ENCODE peak calls at places on chromosomes 13 and 19, in four cellular contexts. A is A549, W is transverse colon, B is left ventricle myocardium inferior. V is an unnamed sample.

GRCh38 chr19:11905928-11906327 is 18.3 kb downstream of the ZNF69 start:
- DNase-seq in B (no peak), W (no peak), A (no peak), V (no peak)

GRCh38 chr13:91145806-91146205 is 201.7 kb upstream of the MIR17HG start:
- DNase-seq in A (no peak), W (no peak), B (no peak), V (no peak)

GRCh38 chr13:54241719-54242118 is 1213.1 kb downstream of the OLFM4 start:
- DNase-seq in B (no peak), A (no peak), W (no peak), V (peak)

GRCh38 chr13:45219123-45219891 is 18.5 kb upstream of the KCTD4 start:
- DNase-seq in B (no peak), A (no peak), W (no peak), V (no peak)

GRCh38 chr13:27194895-27195764 is 23.5 kb upstream of the USP12 start:
- DNase-seq in A (peak), W (no peak), B (no peak), V (no peak)

GRCh38 chr13:44903596-44903995 is 85.7 kb downstream of the NUFIP1 start:
- DNase-seq in A (no peak), B (peak), W (peak), V (peak)

GRCh38 chr19:8302734-8303133 is 5.4 kb downstream of the CD320 start:
- DNase-seq in B (no peak), A (no peak), W (no peak), V (peak)

GRCh38 chr13:97648171-97648880 is 214.4 kb downstream of the RAP2A start:
- DNase-seq in A (no peak), B (no peak), W (no peak), V (no peak)

GRCh38 chr19:55373993-55374757 is 2.5 kb upstream of the TMEM190 start:
- DNase-seq in W (no peak), B (no peak), A (peak), V (no peak)

GRCh38 chr13:26971990-26972888 is 199.4 kb downstream of the USP12 start:
- DNase-seq in A (no peak), W (peak), B (no peak), V (no peak)

GRCh38 chr19:51359294-51359693 is 6.9 kb downstream of the ETFB start:
- DNase-seq in W (no peak), B (no peak), A (no peak), V (no peak)

GRCh38 chr19:56637976-56638555 is 4.9 kb upstream of the SMIM17 start:
- DNase-seq in B (peak), A (peak), W (no peak), V (no peak)

GRCh38 chr19:16372065-16372915 is 47.7 kb downstream of the KLF2 start:
- DNase-seq in A (no peak), W (no peak), B (peak), V (no peak)

GRCh38 chr19:29259153-29259552 is 46.2 kb upstream of the UQCRFS1 start:
- DNase-seq in B (no peak), A (no peak), W (no peak), V (no peak)

GRCh38 chr19:38263696-38264485 is 482 bp upstream of the SPINT2 start:
- DNase-seq in B (no peak), A (peak), W (peak), V (no peak)

GRCh38 chr13:59609421-59609820 is 554.3 kb downstream of the DIAPH3 start:
- DNase-seq in A (no peak), W (no peak), B (no peak), V (no peak)

GRCh38 chr13:42696191-42696590 is 85.2 kb upstream of the FAM216B start:
- DNase-seq in A (no peak), W (no peak), B (no peak), V (no peak)

GRCh38 chr13:43657485-43657884 is 129.3 kb downstream of the ENOX1 start:
- DNase-seq in B (no peak), A (no peak), W (no peak), V (no peak)

GRCh38 chr19:29092712-29093552 is 120.0 kb downstream of the UQCRFS1 start:
- DNase-seq in W (no peak), A (no peak), B (no peak), V (no peak)

GRCh38 chr13:95641961-95642621 is 2.4 kb downstream of the DZIP1 start:
- DNase-seq in A (no peak), B (peak), W (peak), V (no peak)

GRCh38 chr13:94344126-94344863 is 135.2 kb downstream of the DCT start:
- DNase-seq in W (no peak), B (no peak), A (no peak), V (no peak)

GRCh38 chr19:12464769-12465725 is 19.6 kb downstream of the ZNF709 start:
- DNase-seq in W (no peak), A (no peak), B (no peak), V (no peak)

GRCh38 chr19:43681826-43682225 is 11.9 kb upstream of the PLAUR start:
- DNase-seq in A (no peak), B (no peak), W (no peak), V (no peak)

GRCh38 chr13:97749174-97749573 is 204.3 kb upstream of the IPO5 start:
- DNase-seq in B (no peak), W (no peak), A (peak), V (no peak)

GRCh38 chr19:10291554-10292205 is 1.9 kb downstream of the ICAM5 start:
- DNase-seq in W (no peak), A (no peak), B (no peak), V (no peak)

GRCh38 chr13:83667606-83668005 is 214.7 kb downstream of the SLITRK1 start:
- DNase-seq in W (no peak), B (no peak), A (no peak), V (no peak)

GRCh38 chr13:76668716-76669115 is 217.5 kb downstream of the KCTD12 start:
- DNase-seq in W (no peak), A (no peak), B (no peak), V (no peak)

GRCh38 chr13:76672422-76672821 is 213.8 kb downstream of the KCTD12 start:
- DNase-seq in A (no peak), B (no peak), W (no peak), V (no peak)

GRCh38 chr13:76668141-76668540 is 218.1 kb downstream of the KCTD12 start:
- DNase-seq in A (no peak), B (no peak), W (no peak), V (no peak)

GRCh38 chr13:76663941-76664340 is 222.3 kb downstream of the KCTD12 start:
- DNase-seq in W (no peak), B (no peak), A (no peak), V (no peak)

GRCh38 chr13:76667551-76667950 is 218.7 kb downstream of the KCTD12 start:
- DNase-seq in A (no peak), W (no peak), B (no peak), V (peak)
- TF ChIP-seq CTCF in A (no peak), W (no peak), B (peak), V (peak)

GRCh38 chr13:23909606-23910005 is 12.3 kb upstream of the C1QTNF9B start:
- DNase-seq in W (no peak), A (no peak), B (no peak), V (no peak)
- TF ChIP-seq CTCF in W (no peak), A (no peak), B (no peak), V (no peak)

GRCh38 chr19:35628565-35629331 is at the start of gene RBM42:
- DNase-seq in W (peak), A (peak), B (peak), V (peak)
- TF ChIP-seq CTCF in W (no peak), A (no peak), B (no peak), V (no peak)

DNA sequence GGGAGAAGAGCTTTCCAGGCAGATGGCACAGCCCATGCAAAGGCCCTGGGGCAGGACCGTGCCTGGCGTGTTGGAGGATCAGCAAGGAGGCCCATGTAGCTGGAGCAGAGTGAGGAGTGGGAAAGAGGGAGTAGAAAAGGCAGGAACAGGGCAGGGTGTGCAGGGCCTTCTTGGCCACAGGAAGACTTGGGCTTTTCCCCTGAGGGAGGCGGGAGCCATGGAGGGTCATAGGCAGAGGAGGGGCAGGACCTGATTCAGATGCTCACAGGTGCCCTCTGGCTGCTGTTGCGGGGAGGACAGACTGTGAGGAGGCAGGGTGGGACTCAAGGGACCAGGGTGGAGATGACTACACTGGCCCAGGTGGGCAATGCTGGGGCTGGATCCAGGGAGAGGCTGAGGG is 13.8 kb upstream of the PTPRS start:
- DNase-seq in W (no peak), A (no peak), B (no peak), V (no peak)
- TF ChIP-seq CTCF in W (no peak), A (no peak), B (no peak), V (no peak)

DNA sequence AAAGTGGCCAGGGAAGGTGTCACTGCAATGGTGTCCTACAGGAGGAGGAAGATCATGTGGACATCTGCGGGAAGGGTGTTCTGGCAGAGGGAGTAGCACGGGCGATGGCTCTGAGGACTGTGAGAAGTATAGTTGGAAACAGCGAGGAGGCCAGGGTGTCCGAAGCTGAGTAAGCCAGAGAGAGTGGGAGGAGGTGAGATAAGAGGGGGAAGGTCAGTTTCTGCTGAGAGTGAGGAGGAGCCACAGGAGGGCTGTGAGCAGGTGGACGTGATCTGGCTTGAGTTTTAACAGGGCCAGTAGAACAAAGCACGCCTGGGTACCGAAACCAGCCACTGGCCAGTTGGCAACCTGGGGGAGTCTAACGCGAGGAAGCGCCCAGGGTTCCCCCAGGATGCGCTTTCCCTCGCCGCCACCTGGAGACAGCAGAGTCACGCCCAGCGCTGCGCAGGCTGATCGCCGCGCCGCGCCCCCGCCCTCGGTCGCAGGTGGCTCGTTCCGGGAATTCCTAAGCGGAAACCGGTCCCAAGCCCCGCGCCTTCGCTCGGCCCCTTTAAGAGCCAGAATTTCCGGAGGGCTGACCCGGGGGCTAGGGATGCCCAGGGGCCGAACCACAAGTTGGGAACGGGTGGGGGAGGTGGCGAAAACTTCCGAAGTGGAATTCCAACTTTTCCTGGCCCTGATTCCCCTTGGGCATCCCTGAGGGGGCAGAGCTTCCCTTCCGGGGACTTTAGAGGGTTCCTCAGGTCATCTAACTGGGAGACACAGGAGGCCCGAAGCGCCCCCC is 1.1 kb upstream of the LSR start:
- DNase-seq in A (peak), W (peak), B (no peak), V (no peak)
- TF ChIP-seq CTCF in A (peak), W (peak), B (peak), V (no peak)

GRCh38 chr19:47130120-47130588 is 481 bp upstream of the SAE1 start:
- DNase-seq in W (no peak), B (no peak), A (no peak), V (no peak)
- TF ChIP-seq CTCF in W (no peak), B (no peak), A (no peak), V (no peak)

DNA sequence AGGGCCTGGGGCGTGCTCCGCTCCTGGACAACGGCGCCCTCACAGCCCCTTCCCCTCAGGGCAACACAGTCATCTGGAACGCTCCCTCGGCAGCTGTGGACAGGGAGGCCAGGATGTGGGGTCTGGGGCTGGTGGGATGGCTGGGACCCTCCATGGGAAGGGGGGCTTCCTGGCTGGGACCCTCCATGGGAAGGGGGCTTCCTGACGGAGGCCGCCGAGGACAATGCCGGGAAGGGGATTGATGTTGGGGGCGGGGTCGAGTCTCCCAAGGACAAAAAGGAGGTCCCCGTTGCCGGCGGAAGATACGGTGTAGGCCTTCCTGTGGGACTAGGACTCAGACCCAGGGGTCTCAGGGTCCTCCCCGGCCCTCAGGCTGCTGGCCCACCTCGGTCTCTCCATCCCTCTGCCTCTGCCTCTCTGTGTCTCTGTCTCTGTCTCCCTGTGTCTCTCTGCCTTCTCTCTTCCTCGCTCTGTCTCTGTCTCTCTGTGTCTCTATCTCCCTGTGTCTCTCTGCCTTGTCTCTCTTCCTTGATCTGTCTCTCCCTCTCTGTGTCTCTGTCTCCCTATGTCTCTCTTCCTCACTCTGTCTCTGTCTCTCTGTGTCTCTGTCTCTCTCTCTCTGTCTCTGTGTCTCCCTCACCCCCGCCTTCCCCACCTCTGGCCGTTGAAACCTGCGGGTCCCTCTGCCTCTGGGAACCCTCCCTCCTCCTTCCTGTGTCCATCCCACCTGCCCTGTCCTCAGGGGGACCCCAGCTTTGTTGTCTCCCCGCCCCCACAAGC is 2.7 kb upstream of the MADCAM1 start:
- DNase-seq in B (no peak), W (no peak), A (no peak), V (no peak)
- TF ChIP-seq CTCF in B (no peak), W (no peak), A (no peak), V (no peak)

GRCh38 chr13:113086031-113086750 is 19.4 kb upstream of the F7 start:
- DNase-seq in W (no peak), B (no peak), A (peak), V (no peak)
- TF ChIP-seq CTCF in W (no peak), B (no peak), A (no peak), V (no peak)

GRCh38 chr13:32033744-32034143 is 2.2 kb downstream of the FRY start:
- DNase-seq in W (no peak), B (no peak), A (no peak), V (no peak)

GRCh38 chr13:32029684-32030083 is 1.9 kb upstream of the FRY start:
- DNase-seq in A (no peak), B (no peak), W (no peak), V (no peak)

GRCh38 chr13:32032780-32033179 is 1.2 kb downstream of the FRY start:
- DNase-seq in B (no peak), W (no peak), A (no peak), V (no peak)

GRCh38 chr13:32031815-32032345 is 306 bp downstream of the FRY start:
- DNase-seq in W (no peak), B (no peak), A (no peak), V (no peak)

DNA sequence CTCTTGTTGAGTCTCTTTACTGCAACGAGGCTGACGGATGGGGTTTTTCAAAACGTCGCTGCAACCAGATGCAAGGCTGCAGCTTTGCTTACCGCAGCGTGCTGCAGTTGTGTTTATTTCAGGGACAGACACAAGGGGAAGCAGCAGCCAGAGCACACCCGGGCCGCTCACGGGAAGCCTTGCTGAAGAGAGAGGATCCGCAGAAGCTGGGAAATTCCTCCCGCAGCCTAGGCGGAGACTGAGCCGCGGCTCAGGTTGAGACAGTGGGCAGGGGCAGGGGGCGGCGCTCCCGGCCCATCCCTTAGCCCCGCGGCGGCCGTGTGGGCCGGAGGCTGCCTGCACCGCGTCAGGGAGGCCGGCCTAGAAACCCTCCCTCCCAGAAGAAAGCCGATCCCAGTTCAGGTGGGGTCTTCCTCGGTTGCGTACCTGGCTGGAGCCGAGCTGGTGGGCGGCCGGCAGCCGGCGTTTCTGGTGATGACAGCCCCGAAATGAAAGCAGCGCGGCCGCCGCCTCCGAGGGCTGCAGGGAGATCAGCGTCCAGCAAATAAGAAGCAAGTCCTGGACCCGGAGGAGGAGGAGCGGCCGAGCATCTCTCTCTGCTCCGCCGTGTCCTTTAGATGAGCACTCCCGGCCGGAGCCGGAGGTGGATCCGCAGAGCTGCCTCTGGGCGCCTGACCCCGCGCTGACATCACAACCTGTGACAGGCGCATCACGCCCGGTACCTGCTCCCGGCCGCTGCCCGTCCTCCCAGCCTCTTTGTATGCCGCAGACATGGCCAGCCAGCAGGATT is at the start of gene FRY:
- DNase-seq in B (peak), A (peak), W (peak), V (peak)
- TF ChIP-seq CTCF in B (peak), A (no peak), W (no peak), V (peak)

V was measured in tibial nerve.